ENCODE peak calls at places on chromosomes 7 and 10, in ten cellular contexts. Q is Jurkat, Clone E6-1; I is activated effector memory CD4-positive, alpha-beta T cell treated with Interleukin-2 at 50 U/mL for 16 hours; X is EH; A is stimulated activated effector memory CD8-positive, alpha-beta T cell treated with anti-CD3 and anti-CD28 coated beads, Interleukin-12 subunit alpha, Interleukin-12 subunit beta, amount 100 ng/mL, for 72 hours; B is pulmonary artery endothelial cell; Z is AG04450; Y is astrocyte of the spinal cord; S is T-helper 2 cell; W is SJSA1. J is an unnamed sample.
A peak's percentile ranks its signal among the peaks of the same experiment; 100 is the strongest.

GRCh38 chr10:112471878-112472487 is 25.0 kb downstream of the VTI1A start:
- DNase-seq in S (peak; percentile 10), Z (peak; percentile 23), W (peak; percentile 42), A (peak; percentile 55), Y (peak; percentile 58), X (peak; percentile 62), Q (peak; percentile 65), B (no peak), I (no peak), J (peak; percentile 81)

GRCh38 chr10:130481076-130481930 is 345.1 kb downstream of the GLRX3 start:
- DNase-seq in S (no peak), X (no peak), I (no peak), Z (no peak), A (no peak), B (no peak), W (no peak), Y (no peak), Q (no peak), J (no peak)

GRCh38 chr10:73857446-73857845 is 16.9 kb downstream of the CAMK2G start:
- DNase-seq in I (no peak), Z (no peak), W (peak; percentile 22), Q (no peak), B (no peak), Y (peak; percentile 66), A (peak; percentile 71), S (no peak), X (peak; percentile 86), J (peak; percentile 44)

GRCh38 chr7:64834989-64835388 is 40.8 kb downstream of the ZNF138 start:
- DNase-seq in X (no peak), W (no peak), B (no peak), Z (no peak), I (no peak), A (no peak), S (no peak), Q (no peak), Y (no peak), J (no peak)

GRCh38 chr10:70052462-70053211 is at the start of gene MACROH2A2:
- DNase-seq in S (no peak), B (no peak), Z (no peak), Q (no peak), W (peak; percentile 82), I (no peak), A (peak; percentile 61), Y (peak; percentile 72), X (peak; percentile 61), J (peak; percentile 72)

GRCh38 chr10:91642831-91643692 is 10.2 kb upstream of the PPP1R3C start:
- DNase-seq in X (peak; percentile 72), S (no peak), I (no peak), W (no peak), A (no peak), Z (no peak), Q (no peak), Y (peak; percentile 31), B (no peak), J (peak; percentile 50)

GRCh38 chr7:22607180-22607579 is 107.2 kb upstream of the STEAP1B start:
- DNase-seq in A (no peak), W (no peak), X (no peak), I (no peak), S (no peak), Z (no peak), B (no peak), Y (peak; percentile 44), Q (no peak), J (peak; percentile 86)

GRCh38 chr7:69780377-69780776 is 182.1 kb downstream of the AUTS2 start:
- DNase-seq in I (no peak), W (no peak), X (no peak), Z (no peak), Q (no peak), A (no peak), S (no peak), B (no peak), Y (no peak), J (peak; percentile 12)

GRCh38 chr10:18406136-18406535 is 245.3 kb downstream of the NSUN6 start:
- DNase-seq in S (no peak), Y (no peak), Z (no peak), A (no peak), X (no peak), I (no peak), Q (no peak), W (no peak), B (no peak), J (peak; percentile 23)

GRCh38 chr7:47186316-47186715 is 395.6 kb downstream of the TNS3 start:
- DNase-seq in W (no peak), Q (no peak), S (no peak), I (no peak), X (no peak), B (no peak), Z (no peak), Y (no peak), A (no peak), J (no peak)